ENCODE peak calls at places on chromosomes 4 and X, in nine cellular contexts. One of them, this sample, is unnamed.

GRCh38 chrX:48835524-48836329 is at the start of gene PCSK1N:
- DNase-seq in CD8-positive, alpha-beta memory T cell: peak
- DNase-seq in upper lobe of right lung: no peak
- DNase-seq in thyroid gland: no peak
- DNase-seq in right lobe of liver: no peak
- DNase-seq in brain microvascular endothelial cell: no peak
- DNase-seq in RWPE2: no peak
- DNase-seq in bronchial epithelial cell: no peak
- DNase-seq in GM23338: peak
- DNase-seq in this sample: no peak

GRCh38 chrX:71164071-71164470 is 19.4 kb downstream of the NLGN3 start:
- DNase-seq in brain microvascular endothelial cell: no peak
- DNase-seq in CD8-positive, alpha-beta memory T cell: no peak
- DNase-seq in GM23338: no peak
- DNase-seq in bronchial epithelial cell: peak
- DNase-seq in right lobe of liver: no peak
- DNase-seq in thyroid gland: no peak
- DNase-seq in upper lobe of right lung: no peak
- DNase-seq in RWPE2: no peak
- DNase-seq in this sample: no peak

GRCh38 chr4:147041376-147041775 is 95.7 kb upstream of the TTC29 start:
- DNase-seq in right lobe of liver: no peak
- DNase-seq in RWPE2: no peak
- DNase-seq in GM23338: no peak
- DNase-seq in CD8-positive, alpha-beta memory T cell: no peak
- DNase-seq in upper lobe of right lung: no peak
- DNase-seq in bronchial epithelial cell: no peak
- DNase-seq in brain microvascular endothelial cell: no peak
- DNase-seq in thyroid gland: no peak
- DNase-seq in this sample: no peak

GRCh38 chr4:27692098-27692679 is 831.5 kb downstream of the STIM2 start:
- DNase-seq in thyroid gland: no peak
- DNase-seq in GM23338: peak
- DNase-seq in brain microvascular endothelial cell: peak
- DNase-seq in right lobe of liver: no peak
- DNase-seq in bronchial epithelial cell: peak
- DNase-seq in upper lobe of right lung: no peak
- DNase-seq in CD8-positive, alpha-beta memory T cell: no peak
- DNase-seq in RWPE2: no peak
- DNase-seq in this sample: peak

GRCh38 chrX:17459596-17459995 is 84.6 kb downstream of the NHS start:
- DNase-seq in right lobe of liver: no peak
- DNase-seq in thyroid gland: no peak
- DNase-seq in upper lobe of right lung: no peak
- DNase-seq in bronchial epithelial cell: peak
- DNase-seq in RWPE2: no peak
- DNase-seq in GM23338: no peak
- DNase-seq in brain microvascular endothelial cell: peak
- DNase-seq in CD8-positive, alpha-beta memory T cell: no peak
- DNase-seq in this sample: peak

GRCh38 chr4:153533387-153533786 is 67.2 kb downstream of the TMEM131L start:
- DNase-seq in GM23338: no peak
- DNase-seq in upper lobe of right lung: no peak
- DNase-seq in RWPE2: no peak
- DNase-seq in thyroid gland: no peak
- DNase-seq in bronchial epithelial cell: no peak
- DNase-seq in CD8-positive, alpha-beta memory T cell: no peak
- DNase-seq in right lobe of liver: no peak
- DNase-seq in brain microvascular endothelial cell: no peak
- DNase-seq in this sample: no peak

GRCh38 chr4:39682133-39682532 is 15.8 kb upstream of the UBE2K start:
- DNase-seq in thyroid gland: no peak
- DNase-seq in brain microvascular endothelial cell: no peak
- DNase-seq in RWPE2: no peak
- DNase-seq in right lobe of liver: no peak
- DNase-seq in bronchial epithelial cell: no peak
- DNase-seq in GM23338: no peak
- DNase-seq in upper lobe of right lung: no peak
- DNase-seq in CD8-positive, alpha-beta memory T cell: no peak
- DNase-seq in this sample: no peak

GRCh38 chr4:114400531-114400930 is 198.1 kb upstream of the UGT8 start:
- DNase-seq in CD8-positive, alpha-beta memory T cell: no peak
- DNase-seq in RWPE2: no peak
- DNase-seq in GM23338: no peak
- DNase-seq in upper lobe of right lung: no peak
- DNase-seq in bronchial epithelial cell: peak
- DNase-seq in right lobe of liver: no peak
- DNase-seq in brain microvascular endothelial cell: no peak
- DNase-seq in thyroid gland: no peak
- DNase-seq in this sample: peak

GRCh38 chr4:96459105-96459504 is 619.2 kb downstream of the PDHA2 start:
- DNase-seq in RWPE2: no peak
- DNase-seq in right lobe of liver: no peak
- DNase-seq in brain microvascular endothelial cell: no peak
- DNase-seq in upper lobe of right lung: no peak
- DNase-seq in thyroid gland: no peak
- DNase-seq in CD8-positive, alpha-beta memory T cell: no peak
- DNase-seq in GM23338: no peak
- DNase-seq in bronchial epithelial cell: no peak
- DNase-seq in this sample: no peak

GRCh38 chr4:112370466-112370865 is 73.3 kb downstream of the ALPK1 start:
- DNase-seq in GM23338: no peak
- DNase-seq in right lobe of liver: no peak
- DNase-seq in brain microvascular endothelial cell: no peak
- DNase-seq in RWPE2: no peak
- DNase-seq in CD8-positive, alpha-beta memory T cell: no peak
- DNase-seq in upper lobe of right lung: no peak
- DNase-seq in bronchial epithelial cell: peak
- DNase-seq in thyroid gland: no peak
- DNase-seq in this sample: no peak

GRCh38 chr4:151267104-151267503 is 9.9 kb upstream of the PRSS48 start:
- DNase-seq in RWPE2: no peak
- DNase-seq in brain microvascular endothelial cell: no peak
- DNase-seq in GM23338: no peak
- DNase-seq in upper lobe of right lung: no peak
- DNase-seq in CD8-positive, alpha-beta memory T cell: no peak
- DNase-seq in thyroid gland: no peak
- DNase-seq in bronchial epithelial cell: no peak
- DNase-seq in right lobe of liver: no peak
- DNase-seq in this sample: no peak

GRCh38 chr4:62896721-62897120 is 1512.5 kb downstream of the TECRL start:
- DNase-seq in upper lobe of right lung: no peak
- DNase-seq in CD8-positive, alpha-beta memory T cell: no peak
- DNase-seq in brain microvascular endothelial cell: no peak
- DNase-seq in GM23338: no peak
- DNase-seq in RWPE2: peak
- DNase-seq in right lobe of liver: no peak
- DNase-seq in bronchial epithelial cell: no peak
- DNase-seq in thyroid gland: no peak
- DNase-seq in this sample: no peak

GRCh38 chrX:9370888-9371287 is 94.0 kb upstream of the TBL1X start:
- DNase-seq in brain microvascular endothelial cell: no peak
- DNase-seq in bronchial epithelial cell: no peak
- DNase-seq in GM23338: no peak
- DNase-seq in upper lobe of right lung: no peak
- DNase-seq in CD8-positive, alpha-beta memory T cell: no peak
- DNase-seq in thyroid gland: peak
- DNase-seq in RWPE2: no peak
- DNase-seq in right lobe of liver: no peak
- DNase-seq in this sample: peak

DNA sequence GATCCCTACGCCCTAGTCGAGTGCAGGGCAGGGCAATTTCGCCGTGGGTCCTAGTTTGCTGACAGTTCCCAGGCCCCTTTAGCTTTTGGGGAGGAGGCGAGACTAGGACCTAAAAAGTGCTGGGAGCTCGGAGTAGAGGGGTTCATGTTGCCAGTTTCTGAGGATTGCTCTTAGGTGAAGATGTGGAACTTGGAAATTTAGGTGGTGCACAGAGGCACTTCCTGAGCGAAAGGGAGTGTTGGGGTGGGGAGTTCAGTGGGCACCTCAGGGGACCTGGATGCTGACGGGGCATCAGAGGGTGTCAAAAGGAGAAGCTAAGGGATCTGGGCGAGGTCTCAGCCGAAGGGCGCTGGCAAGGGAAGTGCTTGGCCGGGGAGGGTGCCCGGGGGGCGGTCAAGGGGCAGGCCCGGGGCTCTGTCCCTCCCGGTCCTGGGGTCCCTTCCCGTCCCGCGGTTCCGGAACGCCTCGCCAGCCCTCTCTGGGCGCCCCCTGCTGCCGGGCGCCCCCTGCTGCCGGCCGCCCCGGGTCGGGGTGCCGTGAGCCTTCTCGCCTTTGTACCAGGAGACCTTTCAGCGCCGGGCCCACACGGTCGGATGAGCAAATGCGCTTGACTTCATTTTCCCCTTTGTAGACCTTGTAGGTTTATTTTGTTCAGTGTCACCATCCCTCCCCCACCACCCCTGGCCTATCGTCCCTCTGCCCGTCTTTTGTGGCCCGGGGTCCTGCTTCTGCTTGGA is 3.0 kb upstream of the PHOX2B start:
- DNase-seq in thyroid gland: no peak
- DNase-seq in bronchial epithelial cell: no peak
- DNase-seq in right lobe of liver: no peak
- DNase-seq in GM23338: peak
- DNase-seq in RWPE2: no peak
- DNase-seq in brain microvascular endothelial cell: no peak
- DNase-seq in CD8-positive, alpha-beta memory T cell: no peak
- DNase-seq in upper lobe of right lung: no peak
- DNase-seq in this sample: no peak
- H3K4me3 ChIP-seq in thyroid gland: no peak
- H3K4me3 ChIP-seq in bronchial epithelial cell: no peak
- H3K4me3 ChIP-seq in right lobe of liver: no peak
- H3K4me3 ChIP-seq in GM23338: peak
- H3K4me3 ChIP-seq in RWPE2: no peak
- H3K4me3 ChIP-seq in brain microvascular endothelial cell: no peak
- H3K4me3 ChIP-seq in CD8-positive, alpha-beta memory T cell: no peak
- H3K4me3 ChIP-seq in upper lobe of right lung: no peak
- H3K4me3 ChIP-seq in this sample: no peak

GRCh38 chr4:5890063-5890727 is 2.7 kb downstream of the CRMP1 start:
- DNase-seq in brain microvascular endothelial cell: no peak
- DNase-seq in right lobe of liver: no peak
- DNase-seq in CD8-positive, alpha-beta memory T cell: no peak
- DNase-seq in GM23338: peak
- DNase-seq in thyroid gland: no peak
- DNase-seq in bronchial epithelial cell: no peak
- DNase-seq in RWPE2: no peak
- DNase-seq in upper lobe of right lung: no peak
- DNase-seq in this sample: no peak
- H3K4me3 ChIP-seq in brain microvascular endothelial cell: no peak
- H3K4me3 ChIP-seq in right lobe of liver: no peak
- H3K4me3 ChIP-seq in CD8-positive, alpha-beta memory T cell: no peak
- H3K4me3 ChIP-seq in GM23338: peak
- H3K4me3 ChIP-seq in thyroid gland: no peak
- H3K4me3 ChIP-seq in bronchial epithelial cell: no peak
- H3K4me3 ChIP-seq in RWPE2: no peak
- H3K4me3 ChIP-seq in upper lobe of right lung: peak
- H3K4me3 ChIP-seq in this sample: no peak

DNA sequence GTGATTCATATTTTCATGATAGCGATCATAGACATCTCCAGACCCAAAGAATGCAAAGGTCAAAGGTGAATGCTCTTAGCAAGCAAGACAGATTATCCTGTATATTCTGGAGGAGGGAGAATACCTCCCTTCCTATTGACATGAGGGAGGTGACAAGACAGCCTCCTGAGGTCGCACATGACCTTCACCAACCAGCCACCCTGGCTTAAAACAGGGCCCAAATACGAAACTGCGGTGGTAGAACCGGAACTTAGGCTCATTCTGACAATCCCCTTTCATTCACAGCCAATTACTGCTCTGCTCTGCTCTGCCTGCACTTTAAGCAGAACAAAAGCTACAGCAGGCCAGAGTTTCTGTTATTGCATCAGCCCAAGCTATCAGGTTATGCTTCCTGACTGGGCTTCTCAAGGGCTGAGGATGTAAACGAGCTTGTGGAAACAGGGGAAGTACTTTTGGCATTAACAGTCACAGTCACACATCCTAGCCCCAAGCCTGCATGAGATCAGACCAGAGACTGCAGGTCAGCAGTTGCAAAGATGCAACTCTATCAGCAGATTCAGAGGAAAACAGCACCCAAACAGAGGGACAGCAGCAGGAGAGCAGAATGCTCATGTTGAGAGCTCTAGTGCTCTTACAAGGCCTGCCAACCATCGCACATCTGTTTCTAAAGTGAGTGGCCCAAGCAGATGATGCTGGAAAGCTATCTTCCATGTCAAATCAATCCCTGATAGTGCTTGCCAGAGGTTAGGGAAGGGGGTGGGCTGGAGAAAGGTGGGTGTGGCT is 51.2 kb upstream of the MAP3K15 start:
- DNase-seq in brain microvascular endothelial cell: peak
- DNase-seq in RWPE2: no peak
- DNase-seq in thyroid gland: no peak
- DNase-seq in right lobe of liver: no peak
- DNase-seq in GM23338: peak
- DNase-seq in CD8-positive, alpha-beta memory T cell: peak
- DNase-seq in upper lobe of right lung: no peak
- DNase-seq in bronchial epithelial cell: no peak
- DNase-seq in this sample: peak
- H3K4me3 ChIP-seq in brain microvascular endothelial cell: no peak
- H3K4me3 ChIP-seq in RWPE2: no peak
- H3K4me3 ChIP-seq in thyroid gland: no peak
- H3K4me3 ChIP-seq in right lobe of liver: no peak
- H3K4me3 ChIP-seq in GM23338: no peak
- H3K4me3 ChIP-seq in CD8-positive, alpha-beta memory T cell: no peak
- H3K4me3 ChIP-seq in upper lobe of right lung: no peak
- H3K4me3 ChIP-seq in bronchial epithelial cell: no peak
- H3K4me3 ChIP-seq in this sample: no peak

GRCh38 chrX:112668476-112669404 is 11.0 kb downstream of the LHFPL1 start:
- DNase-seq in brain microvascular endothelial cell: no peak
- DNase-seq in thyroid gland: no peak
- DNase-seq in upper lobe of right lung: no peak
- DNase-seq in right lobe of liver: no peak
- DNase-seq in RWPE2: no peak
- DNase-seq in GM23338: peak
- DNase-seq in CD8-positive, alpha-beta memory T cell: no peak
- DNase-seq in bronchial epithelial cell: no peak
- DNase-seq in this sample: no peak
- H3K4me3 ChIP-seq in brain microvascular endothelial cell: no peak
- H3K4me3 ChIP-seq in thyroid gland: no peak
- H3K4me3 ChIP-seq in upper lobe of right lung: no peak
- H3K4me3 ChIP-seq in right lobe of liver: no peak
- H3K4me3 ChIP-seq in RWPE2: no peak
- H3K4me3 ChIP-seq in GM23338: no peak
- H3K4me3 ChIP-seq in CD8-positive, alpha-beta memory T cell: no peak
- H3K4me3 ChIP-seq in bronchial epithelial cell: no peak
- H3K4me3 ChIP-seq in this sample: no peak

GRCh38 chr4:108884596-108884995 is 121.7 kb upstream of the ETNPPL start:
- DNase-seq in right lobe of liver: no peak
- DNase-seq in upper lobe of right lung: no peak
- DNase-seq in brain microvascular endothelial cell: peak
- DNase-seq in RWPE2: no peak
- DNase-seq in thyroid gland: no peak
- DNase-seq in GM23338: no peak
- DNase-seq in CD8-positive, alpha-beta memory T cell: no peak
- DNase-seq in bronchial epithelial cell: no peak
- DNase-seq in this sample: no peak
- H3K4me3 ChIP-seq in right lobe of liver: no peak
- H3K4me3 ChIP-seq in upper lobe of right lung: no peak
- H3K4me3 ChIP-seq in brain microvascular endothelial cell: no peak
- H3K4me3 ChIP-seq in RWPE2: no peak
- H3K4me3 ChIP-seq in thyroid gland: no peak
- H3K4me3 ChIP-seq in GM23338: no peak
- H3K4me3 ChIP-seq in CD8-positive, alpha-beta memory T cell: no peak
- H3K4me3 ChIP-seq in bronchial epithelial cell: no peak
- H3K4me3 ChIP-seq in this sample: no peak

This sample was measured in cardiac fibroblast.